ENCODE peak calls at places on chromosomes 4 and X, in four cellular contexts. I, C, N and V are unnamed samples.

GRCh38 chr4:174156239-174156826 is 127.1 kb downstream of the FBXO8 start:
- DNase-seq in I (no peak), C (no peak), N (no peak), V (no peak)

GRCh38 chr4:154622598-154622997 is 10.1 kb upstream of the FGG start:
- DNase-seq in I (no peak), C (no peak), N (no peak), V (no peak)

GRCh38 chrX:115679460-115679859 is 118.5 kb downstream of the PLS3 start:
- DNase-seq in I (no peak), C (no peak), N (no peak), V (no peak)

GRCh38 chr4:76341063-76341462 is 34.5 kb downstream of the STBD1 start:
- DNase-seq in I (no peak), C (no peak), N (no peak), V (no peak)

GRCh38 chrX:69987691-69988090 is 62.0 kb downstream of the AWAT2 start:
- DNase-seq in I (no peak), C (no peak), N (no peak), V (no peak)

GRCh38 chr4:184433258-184433892 is 41.0 kb downstream of the IRF2 start:
- DNase-seq in I (no peak), C (no peak), N (no peak), V (no peak)

GRCh38 chr4:154517591-154517990 is 26.0 kb upstream of the DCHS2 start:
- DNase-seq in I (no peak), C (no peak), N (no peak), V (no peak)

GRCh38 chr4:160375746-160376452 is 1273.0 kb downstream of the RAPGEF2 start:
- DNase-seq in I (no peak), C (no peak), N (no peak), V (no peak)

GRCh38 chr4:149927514-149927913 is 111.9 kb upstream of the IQCM start:
- DNase-seq in I (no peak), C (no peak), N (no peak), V (no peak)
- H3K27ac ChIP-seq in I (no peak overlapping the region), C (no peak overlapping the region), N (no peak overlapping the region), V (no peak overlapping the region)

GRCh38 chrX:7116081-7116480 is 31.4 kb upstream of the STS start:
- DNase-seq in I (no peak), C (no peak), N (no peak), V (no peak)
- H3K4me1 ChIP-seq in I (peaks cover 48% of the 10 kb centered on the region), C (peaks cover 5% of the 10 kb centered on the region), N (peaks cover 49% of the 10 kb centered on the region), V (peaks cover 9% of the 10 kb centered on the region)

DNA sequence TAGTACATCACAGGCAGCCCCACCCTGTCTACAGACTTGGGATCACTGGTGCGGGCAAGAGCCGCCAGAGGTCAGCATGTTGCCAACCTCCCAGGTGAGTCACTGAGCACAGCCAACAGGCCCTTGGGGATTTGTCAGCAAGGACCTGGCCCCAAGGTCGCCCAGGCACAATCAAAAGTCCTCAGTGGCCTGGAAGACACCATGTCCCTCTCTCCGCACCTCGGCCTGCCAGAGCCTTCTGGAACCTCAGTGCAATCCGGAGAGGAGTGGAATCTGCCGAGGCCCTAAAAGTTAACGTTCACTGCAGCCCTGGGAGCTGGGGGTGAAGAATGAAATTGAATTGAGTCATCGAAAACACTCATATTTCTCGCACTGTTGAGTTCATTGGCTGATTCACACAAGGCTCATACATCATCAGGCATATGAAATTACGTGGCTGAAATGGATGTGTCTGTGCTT is 74.3 kb downstream of the WFS1 start:
- DNase-seq in I (no peak), C (peak; percentile 59), N (peak; percentile 65), V (peak; percentile 84)
- TF ChIP-seq CTCF in I (no peak), C (no peak), N (no peak), V (peak; percentile 65)

GRCh38 chrX:111543212-111543762 is 31.8 kb downstream of the SERTM2 start:
- DNase-seq in I (no peak), C (no peak), N (no peak), V (no peak)
- H3K27ac ChIP-seq in I (no peak overlapping the region), C (no peak overlapping the region), N (no peak overlapping the region), V (no peak overlapping the region)